ENCODE peak calls at places on chromosomes 6 and 20, in nine cellular contexts. Z is non-pigmented ciliary epithelial cell; S is hypothalamus; E is AG10803; D is A549; G is stimulated activated CD4-positive, alpha-beta T cell treated with anti-CD3 and anti-CD28 coated beads, Interleukin-1b, Interleukin-23, amount 100 ng/mL, for 1 hour; Y is transverse colon; F is ELF-1; W is NCI-H345. V is an unnamed sample.
A peak's percentile ranks its signal among the peaks of the same experiment; 100 is the strongest.

GRCh38 chr20:62826646-62827322 is 9.9 kb downstream of the COL9A3 start:
- DNase-seq in E (no peak), Z (no peak), F (no peak), S (no peak), Y (no peak), G (no peak), W (no peak), D (no peak), V (no peak)

GRCh38 chr6:3500262-3501001 is 43.6 kb upstream of the SLC22A23 start:
- DNase-seq in S (no peak), W (no peak), Y (no peak), E (peak; percentile 86), Z (no peak), D (no peak), G (no peak), F (no peak), V (peak; percentile 84)

GRCh38 chr20:50868509-50869495 is 62.4 kb downstream of the ADNP start:
- DNase-seq in F (no peak), S (no peak), Z (peak; percentile 10), E (no peak), Y (no peak), W (no peak), D (no peak), G (no peak), V (no peak)

GRCh38 chr20:37316116-37316774 is 26.8 kb downstream of the MANBAL start:
- DNase-seq in W (peak; percentile 52), Y (peak; percentile 45), F (peak; percentile 47), E (no peak), Z (no peak), D (no peak), S (no peak), G (no peak), V (no peak)

GRCh38 chr6:85676086-85676729 is 33.5 kb upstream of the SYNCRIP start:
- DNase-seq in F (no peak), Z (no peak), S (no peak), D (no peak), Y (no peak), W (no peak), G (no peak), E (peak; percentile 47), V (peak; percentile 57)

GRCh38 chr20:30487947-30488926 is 769.2 kb upstream of the DEFB115 start:
- DNase-seq in F (peak; percentile 11), W (no peak), D (no peak), Y (no peak), S (no peak), G (no peak), E (no peak), Z (no peak), V (no peak)

GRCh38 chr20:17541996-17542395 is 10.8 kb upstream of the BFSP1 start:
- DNase-seq in W (no peak), Z (peak; percentile 67), S (no peak), Y (no peak), E (peak; percentile 91), D (no peak), F (no peak), G (no peak), V (peak; percentile 90)

GRCh38 chr6:151445482-151445881 is 6.4 kb downstream of the RMND1 start:
- DNase-seq in D (no peak), G (no peak), E (peak; percentile 83), S (no peak), F (no peak), Z (peak; percentile 94), W (no peak), Y (no peak), V (peak; percentile 62)

GRCh38 chr6:34858681-34859080 is 29.2 kb downstream of the TAF11 start:
- DNase-seq in G (no peak), D (no peak), E (no peak), Z (no peak), Y (no peak), F (no peak), W (no peak), S (no peak), V (no peak)

GRCh38 chr6:158020272-158020711 is 38.6 kb downstream of the SYNJ2 start:
- DNase-seq in W (no peak), Z (no peak), F (no peak), S (no peak), Y (no peak), E (no peak), G (no peak), D (no peak), V (no peak)

GRCh38 chr20:56212071-56212470 is 36.5 kb upstream of the MC3R start:
- DNase-seq in E (no peak), Y (no peak), G (no peak), W (no peak), D (no peak), Z (no peak), F (no peak), S (no peak), V (no peak)

GRCh38 chr6:106883808-106884262 is 90.7 kb downstream of the CD24 start:
- DNase-seq in Z (no peak), G (no peak), D (no peak), S (no peak), F (no peak), Y (no peak), W (no peak), E (no peak), V (no peak)

GRCh38 chr6:137904822-137905617 is 38.0 kb downstream of the TNFAIP3 start:
- DNase-seq in F (no peak), W (no peak), G (no peak), S (no peak), D (no peak), E (peak; percentile 30), Y (peak; percentile 36), Z (no peak), V (peak; percentile 88)

GRCh38 chr6:136547336-136547735 is 2.9 kb downstream of the MAP7 start:
- DNase-seq in W (peak; percentile 12), E (peak; percentile 61), D (peak; percentile 34), Y (no peak), S (peak; percentile 24), F (no peak), Z (no peak), G (no peak), V (peak; percentile 81)

GRCh38 chr6:35178932-35179832 is 34.6 kb upstream of the SCUBE3 start:
- DNase-seq in D (no peak), Y (no peak), Z (no peak), W (no peak), S (no peak), F (no peak), E (no peak), G (no peak), V (no peak)

GRCh38 chr6:105196076-105196475 is 16.3 kb upstream of the POPDC3 start:
- DNase-seq in D (no peak), G (no peak), Y (no peak), Z (no peak), F (no peak), W (no peak), E (no peak), S (no peak), V (peak; percentile 42)

V was measured in GM23248.